ENCODE peak calls at places on chromosomes 11 and 22, in nine cellular contexts. O is activated CD4-positive, alpha-beta memory T cell treated with anti-CD3 and anti-CD28 coated beads, Interleukin-2, amount 10 ng/mL, durations not matched to agents 7 days and 5 days; P is substantia nigra; J is mucosa of descending colon; V is LoVo; F is omental fat pad; C is GF-D8; W is activated T-cell treated with anti-CD3 and anti-CD28 coated beads for 24 hours; T is astrocyte of the spinal cord. G is an unnamed sample.

GRCh38 chr11:31355131-31355530 is 14.4 kb downstream of the DCDC1 start:
- DNase-seq in O (no peak), P (no peak), J (no peak), V (no peak), F (no peak), C (no peak), W (no peak), T (no peak), G (no peak)

GRCh38 chr11:84854498-84854880 is 772.7 kb downstream of the DLG2 start:
- DNase-seq in O (no peak), P (no peak), J (no peak), V (no peak), F (no peak), C (no peak), W (no peak), T (no peak), G (no peak)

GRCh38 chr11:126431401-126432064 is 76.0 kb downstream of the ST3GAL4 start:
- DNase-seq in O (no peak), P (no peak), J (peak), V (peak), F (no peak), C (no peak), W (no peak), T (peak), G (no peak)

GRCh38 chr11:1233351-1234053 is 10.6 kb downstream of the MUC5B start:
- DNase-seq in O (no peak), P (no peak), J (peak), V (peak), F (no peak), C (no peak), W (no peak), T (no peak), G (no peak)

GRCh38 chr22:27534720-27535125 is 266.8 kb downstream of the MN1 start:
- DNase-seq in O (no peak), P (no peak), J (no peak), V (no peak), F (no peak), C (no peak), W (no peak), T (no peak), G (no peak)

GRCh38 chr11:77381749-77382693 is 80.5 kb upstream of the GDPD4 start:
- DNase-seq in O (no peak), P (no peak), J (no peak), V (no peak), F (no peak), C (no peak), W (no peak), T (peak), G (no peak)

GRCh38 chr11:3037041-3037944 is 19.9 kb downstream of the CARS1 start:
- DNase-seq in O (peak), P (no peak), J (peak), V (peak), F (peak), C (no peak), W (no peak), T (peak), G (no peak)

GRCh38 chr11:112062923-112063322 is 10.9 kb downstream of the PIH1D2 start:
- DNase-seq in O (no peak), P (no peak), J (no peak), V (no peak), F (no peak), C (no peak), W (no peak), T (no peak), G (no peak)

GRCh38 chr11:13065200-13065787 is 56.2 kb downstream of the RASSF10 start:
- DNase-seq in O (no peak), P (no peak), J (no peak), V (no peak), F (no peak), C (no peak), W (no peak), T (no peak), G (no peak)

GRCh38 chr11:8567597-8568198 is 26.3 kb downstream of the STK33 start:
- DNase-seq in O (no peak), P (no peak), J (no peak), V (no peak), F (no peak), C (no peak), W (no peak), T (peak), G (no peak)

GRCh38 chr11:12469451-12469850 is 92.1 kb downstream of the PARVA start:
- DNase-seq in O (no peak), P (no peak), J (no peak), V (no peak), F (no peak), C (no peak), W (no peak), T (no peak), G (no peak)

GRCh38 chr11:76889414-76889975 is 28.8 kb downstream of the ACER3 start:
- DNase-seq in O (no peak), P (no peak), J (no peak), V (no peak), F (no peak), C (no peak), W (no peak), T (no peak), G (no peak)

GRCh38 chr11:68120212-68121066 is 749 bp downstream of the CHKA start:
- DNase-seq in O (peak), P (no peak), J (peak), V (no peak), F (no peak), C (no peak), W (peak), T (peak), G (no peak)

GRCh38 chr11:3006505-3007260 is 14.6 kb upstream of the NAP1L4 start:
- DNase-seq in O (no peak), P (no peak), J (no peak), V (no peak), F (no peak), C (no peak), W (no peak), T (no peak), G (no peak)

GRCh38 chr22:30004689-30005088 is 75.6 kb upstream of the HORMAD2 start:
- DNase-seq in O (no peak), P (no peak), J (no peak), V (no peak), F (no peak), C (no peak), W (no peak), T (no peak), G (peak)